ENCODE peak calls at places on chromosome 14, in seven cellular contexts. K, M, Y, B, U, A and S are unnamed samples.

GRCh38 chr14:50520947-50521815 is 11.2 kb downstream of the MAP4K5 start:
- DNase-seq in K (no peak), M (no peak), A (peak), Y (peak), B (peak), U (no peak), S (no peak)

GRCh38 chr14:73234586-73235394 is 2.5 kb upstream of the PAPLN start:
- DNase-seq in Y (no peak), M (peak), A (no peak), U (peak), K (no peak), B (no peak), S (no peak)

GRCh38 chr14:71693373-71693772 is 238.9 kb upstream of the RGS6 start:
- DNase-seq in U (no peak), M (no peak), K (no peak), A (no peak), B (no peak), Y (peak), S (no peak)

GRCh38 chr14:75736845-75737485 is 75.9 kb downstream of the TTLL5 start:
- DNase-seq in K (no peak), M (no peak), Y (no peak), B (no peak), A (no peak), U (no peak), S (no peak)

GRCh38 chr14:68979722-68980552 is 835 bp upstream of the ACTN1 start:
- DNase-seq in M (peak), U (peak), B (peak), K (no peak), Y (peak), A (peak), S (peak)

GRCh38 chr14:58082491-58083098 is 69.4 kb downstream of the ARMH4 start:
- DNase-seq in K (no peak), U (no peak), B (peak), Y (peak), M (no peak), A (peak), S (no peak)

GRCh38 chr14:62039871-62040270 is 277.7 kb downstream of the SNAPC1 start:
- DNase-seq in M (no peak), U (no peak), K (no peak), B (no peak), A (no peak), Y (peak), S (no peak)

GRCh38 chr14:23294734-23295561 is 7.7 kb downstream of the PPP1R3E start:
- DNase-seq in U (no peak), A (no peak), M (no peak), B (peak), Y (peak), K (no peak), S (no peak)

GRCh38 chr14:52926994-52927393 is 23.9 kb downstream of the FERMT2 start:
- DNase-seq in Y (peak), B (no peak), K (no peak), A (no peak), M (no peak), U (no peak), S (no peak)

GRCh38 chr14:59847711-59848110 is 22.9 kb downstream of the RTN1 start:
- DNase-seq in A (no peak), B (no peak), U (no peak), M (no peak), Y (no peak), K (no peak), S (no peak)
- TF ChIP-seq POLR2A in A (no peak), B (no peak), U (no peak), M (no peak), Y (no peak), K (no peak), S (no peak)

GRCh38 chr14:100223332-100224171 is 15.4 kb upstream of the YY1 start:
- DNase-seq in B (no peak), A (no peak), Y (peak), M (no peak), U (no peak), K (no peak), S (no peak)

GRCh38 chr14:100219126-100219785 is 19.7 kb upstream of the YY1 start:
- DNase-seq in Y (peak), M (no peak), U (no peak), K (no peak), A (no peak), B (peak), S (no peak)

GRCh38 chr14:100222219-100223093 is 16.5 kb upstream of the YY1 start:
- DNase-seq in M (no peak), B (no peak), Y (no peak), A (no peak), U (no peak), K (no peak), S (no peak)

GRCh38 chr14:100224229-100224628 is 14.7 kb upstream of the YY1 start:
- DNase-seq in Y (no peak), M (no peak), U (no peak), B (no peak), A (no peak), K (no peak), S (no peak)

DNA sequence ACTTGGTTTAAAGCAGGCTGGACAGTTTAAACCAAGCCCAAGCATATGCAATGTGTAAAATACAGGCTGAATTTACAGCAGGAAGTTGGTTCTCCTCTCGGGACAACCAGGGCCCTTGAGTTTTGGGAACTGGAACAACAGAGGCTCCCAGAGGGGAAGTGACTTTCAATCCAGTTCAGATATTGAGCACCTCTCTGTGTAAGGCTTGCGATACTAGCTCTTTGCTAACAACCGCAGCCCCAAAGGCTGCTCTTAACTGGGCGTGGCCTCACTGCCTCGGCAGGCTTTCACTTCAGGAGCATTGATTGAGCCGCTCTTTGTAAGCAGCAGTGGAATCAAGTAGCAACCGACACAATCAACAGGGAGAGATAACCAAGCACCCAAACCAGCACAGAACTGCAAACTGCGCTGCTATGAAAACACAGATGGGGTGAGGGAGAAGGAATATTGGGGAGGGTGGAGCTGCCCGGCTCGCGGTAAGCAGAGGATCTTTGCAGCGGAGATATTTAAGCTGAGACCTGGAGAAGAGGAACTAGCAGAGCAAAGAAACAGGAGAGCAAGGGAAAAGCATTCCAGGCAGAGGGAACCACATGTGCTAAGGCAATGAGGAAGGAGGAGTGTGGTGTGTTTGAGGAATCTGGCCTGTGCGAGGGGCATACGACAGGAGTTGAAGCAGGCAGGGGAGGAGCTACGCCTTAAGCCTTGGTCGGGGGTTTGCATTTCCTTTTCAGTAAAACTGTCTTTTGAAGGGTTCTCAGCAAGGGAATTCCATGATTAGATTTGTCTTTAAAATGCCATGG is 17.3 kb upstream of the YY1 start:
- DNase-seq in A (no peak), M (no peak), K (no peak), U (peak), Y (peak), B (peak), S (peak)
- H3K27ac ChIP-seq in A (peak), M (peak), K (peak), U (no peak), Y (peak), B (peak), S (peak)

GRCh38 chr14:81991998-81992397 is 458.3 kb upstream of the SEL1L start:
- DNase-seq in Y (no peak), B (no peak), U (no peak), M (no peak), A (no peak), K (no peak), S (no peak)
- TF ChIP-seq CTCF in Y (no peak), B (peak), U (no peak), M (no peak), A (no peak), K (no peak), S (peak)

DNA sequence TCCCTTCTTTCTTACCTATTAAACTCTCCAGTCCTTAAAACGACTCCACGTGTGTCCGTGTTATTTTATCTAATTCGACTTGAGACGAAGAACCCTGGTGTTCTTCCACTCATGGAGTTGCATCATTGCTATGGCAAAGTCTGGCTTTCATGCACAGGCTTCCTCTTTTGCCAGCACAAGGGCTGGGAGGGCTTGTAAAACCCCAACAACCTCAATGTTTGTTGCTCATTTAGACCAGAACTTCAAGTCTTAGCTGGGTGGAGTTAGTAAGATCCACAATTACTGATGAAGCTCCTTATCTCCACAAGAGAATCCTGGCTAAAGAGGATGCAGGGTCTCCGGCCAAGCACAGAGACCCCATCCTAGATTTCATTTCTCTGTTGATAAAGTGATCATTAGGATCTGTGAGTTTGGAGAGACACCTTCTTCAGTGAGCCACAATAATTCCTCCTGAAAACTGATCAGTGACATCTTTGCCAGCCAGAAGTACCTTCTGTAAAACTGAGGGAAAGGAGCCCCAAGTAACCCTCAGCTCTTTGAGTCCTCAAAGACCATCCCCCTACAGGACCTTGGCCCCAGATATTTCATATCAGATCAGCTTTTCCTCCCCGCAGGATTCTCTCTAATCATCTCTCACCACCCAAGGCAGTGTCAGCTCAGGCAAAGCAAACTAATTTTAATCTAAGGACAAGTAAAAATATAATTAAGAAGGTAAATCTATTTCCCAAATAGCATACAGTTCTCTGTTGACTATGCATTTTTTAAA is 514.6 kb downstream of the FUT8 start:
- DNase-seq in K (no peak), A (no peak), M (no peak), Y (no peak), U (no peak), B (no peak), S (no peak)
- TF ChIP-seq POLR2A in K (no peak), A (no peak), M (no peak), Y (no peak), U (no peak), B (no peak), S (no peak)